ENCODE peak calls at places on chromosomes 2 and 18, in seven cellular contexts. G is EL; P is naive thymus-derived CD8-positive, alpha-beta T cell; X is activated T-cell treated with anti-CD3 and anti-CD28 coated beads for 1 hour; J is left colon; H is ELR; R is anterior cingulate cortex. M is an unnamed sample.

GRCh38 chr18:21682276-21683051 is 22.1 kb downstream of the ABHD3 start:
- DNase-seq in J (no peak), P (peak), X (peak), H (peak), R (no peak), G (peak), M (no peak)

GRCh38 chr2:174835797-174836255 is 71.6 kb upstream of the CHRNA1 start:
- DNase-seq in H (peak), X (no peak), G (peak), P (no peak), J (no peak), R (no peak), M (no peak)

GRCh38 chr2:20618886-20619521 is 31.9 kb downstream of the HS1BP3 start:
- DNase-seq in X (no peak), H (no peak), R (no peak), P (no peak), J (no peak), G (no peak), M (no peak)

GRCh38 chr2:230318190-230319121 is 8.5 kb upstream of the SP140L start:
- DNase-seq in P (no peak), X (no peak), H (no peak), G (no peak), R (no peak), J (no peak), M (no peak)

GRCh38 chr2:173048901-173049661 is 26.6 kb upstream of the MAP3K20 start:
- DNase-seq in J (peak), P (no peak), H (peak), X (no peak), R (no peak), G (peak), M (peak)

GRCh38 chr2:191230174-191230573 is 15.0 kb upstream of the MYO1B start:
- DNase-seq in J (no peak), R (no peak), P (no peak), H (peak), G (peak), X (no peak), M (no peak)

GRCh38 chr2:170298861-170299429 is 121.0 kb downstream of the MYO3B start:
- DNase-seq in P (no peak), H (no peak), X (no peak), J (no peak), G (no peak), R (no peak), M (peak)

GRCh38 chr2:113768770-113769169 is 12.3 kb upstream of the SLC35F5 start:
- DNase-seq in R (no peak), H (peak), P (no peak), G (peak), J (no peak), X (no peak), M (no peak)

GRCh38 chr2:240856151-240856980 is 12.3 kb upstream of the AGXT start:
- DNase-seq in G (no peak), J (no peak), P (no peak), H (peak), R (no peak), X (no peak), M (no peak)

GRCh38 chr2:134122610-134123009 is 131.3 kb upstream of the MGAT5 start:
- DNase-seq in H (no peak), P (peak), J (no peak), R (no peak), X (no peak), G (no peak), M (no peak)

GRCh38 chr18:10304853-10305252 is 149.6 kb upstream of the APCDD1 start:
- DNase-seq in G (peak), P (no peak), J (no peak), R (no peak), X (no peak), H (peak), M (no peak)

GRCh38 chr18:8359076-8359475 is 250.2 kb upstream of the RAB12 start:
- DNase-seq in P (no peak), J (no peak), H (no peak), R (no peak), G (no peak), X (no peak), M (no peak)

M was measured in mucosa of gallbladder.